ENCODE peak calls at places on chromosomes 13 and 19, in six cellular contexts. One of them, this sample, is unnamed.

GRCh38 chr13:108525867-108526266 is 103.5 kb upstream of the MYO16 start:
- DNase-seq in H1: no peak
- DNase-seq in mesenchymal stem cell: no peak
- DNase-seq in neuronal stem cell: no peak
- DNase-seq in IMR-90: no peak
- DNase-seq in trophoblast cell: no peak
- DNase-seq in this sample: no peak

GRCh38 chr19:14435320-14436050 is 2.4 kb downstream of the PKN1 start:
- DNase-seq in H1: no peak
- DNase-seq in mesenchymal stem cell: no peak
- DNase-seq in neuronal stem cell: no peak
- DNase-seq in IMR-90: no peak
- DNase-seq in trophoblast cell: no peak
- DNase-seq in this sample: no peak

GRCh38 chr13:113542751-113543424 is 41.7 kb upstream of the TFDP1 start:
- DNase-seq in H1: no peak
- DNase-seq in mesenchymal stem cell: no peak
- DNase-seq in neuronal stem cell: no peak
- DNase-seq in IMR-90: no peak
- DNase-seq in trophoblast cell: no peak
- DNase-seq in this sample: peak

GRCh38 chr19:10946964-10947657 is 13.7 kb upstream of the SMARCA4 start:
- DNase-seq in H1: no peak
- DNase-seq in mesenchymal stem cell: peak
- DNase-seq in neuronal stem cell: no peak
- DNase-seq in IMR-90: peak
- DNase-seq in trophoblast cell: peak
- DNase-seq in this sample: no peak

GRCh38 chr13:79867248-79867647 is 386.3 kb downstream of the NDFIP2 start:
- DNase-seq in H1: no peak
- DNase-seq in mesenchymal stem cell: peak
- DNase-seq in neuronal stem cell: no peak
- DNase-seq in IMR-90: peak
- DNase-seq in trophoblast cell: no peak
- DNase-seq in this sample: no peak

GRCh38 chr19:57075801-57076492 is 43.8 kb upstream of the USP29 start:
- DNase-seq in H1: no peak
- DNase-seq in mesenchymal stem cell: no peak
- DNase-seq in neuronal stem cell: no peak
- DNase-seq in IMR-90: no peak
- DNase-seq in trophoblast cell: no peak
- DNase-seq in this sample: no peak

GRCh38 chr13:112938680-112939079 is 30.3 kb upstream of the MCF2L start:
- DNase-seq in H1: no peak
- DNase-seq in mesenchymal stem cell: no peak
- DNase-seq in neuronal stem cell: no peak
- DNase-seq in IMR-90: no peak
- DNase-seq in trophoblast cell: no peak
- DNase-seq in this sample: no peak

GRCh38 chr13:50236898-50237318 is 221.7 kb downstream of the KCNRG start:
- DNase-seq in H1: no peak
- DNase-seq in mesenchymal stem cell: no peak
- DNase-seq in neuronal stem cell: no peak
- DNase-seq in IMR-90: peak
- DNase-seq in trophoblast cell: no peak
- DNase-seq in this sample: no peak

GRCh38 chr19:37698216-37698615 is 21.3 kb downstream of the ZNF607 start:
- DNase-seq in H1: no peak
- DNase-seq in mesenchymal stem cell: no peak
- DNase-seq in neuronal stem cell: no peak
- DNase-seq in IMR-90: no peak
- DNase-seq in trophoblast cell: peak
- DNase-seq in this sample: no peak

GRCh38 chr19:10339380-10339960 is at the start of gene ICAM3:
- DNase-seq in H1: no peak
- DNase-seq in mesenchymal stem cell: no peak
- DNase-seq in neuronal stem cell: no peak
- DNase-seq in IMR-90: no peak
- DNase-seq in trophoblast cell: no peak
- DNase-seq in this sample: peak

GRCh38 chr19:19636573-19636972 is 6.9 kb downstream of the GMIP start:
- DNase-seq in H1: no peak
- DNase-seq in mesenchymal stem cell: no peak
- DNase-seq in neuronal stem cell: no peak
- DNase-seq in IMR-90: no peak
- DNase-seq in trophoblast cell: no peak
- DNase-seq in this sample: no peak

GRCh38 chr19:43651758-43652545 is 12.3 kb upstream of the CADM4 start:
- DNase-seq in H1: no peak
- DNase-seq in mesenchymal stem cell: peak
- DNase-seq in neuronal stem cell: no peak
- DNase-seq in IMR-90: peak
- DNase-seq in trophoblast cell: peak
- DNase-seq in this sample: peak

GRCh38 chr19:45878043-45878794 is 7.7 kb downstream of the IRF2BP1 start:
- DNase-seq in H1: no peak
- DNase-seq in mesenchymal stem cell: no peak
- DNase-seq in neuronal stem cell: no peak
- DNase-seq in IMR-90: no peak
- DNase-seq in trophoblast cell: no peak
- DNase-seq in this sample: no peak

GRCh38 chr13:44780586-44781280 is 204.6 kb upstream of the TSC22D1 start:
- DNase-seq in H1: no peak
- DNase-seq in mesenchymal stem cell: no peak
- DNase-seq in neuronal stem cell: no peak
- DNase-seq in IMR-90: no peak
- DNase-seq in trophoblast cell: no peak
- DNase-seq in this sample: no peak

GRCh38 chr19:39398297-39398864 is 7.2 kb downstream of the MED29 start:
- DNase-seq in H1: no peak
- DNase-seq in mesenchymal stem cell: peak
- DNase-seq in neuronal stem cell: no peak
- DNase-seq in IMR-90: peak
- DNase-seq in trophoblast cell: peak
- DNase-seq in this sample: no peak

GRCh38 chr19:44722131-44723121 is 23.5 kb downstream of the CEACAM16 start:
- DNase-seq in H1: no peak
- DNase-seq in mesenchymal stem cell: no peak
- DNase-seq in neuronal stem cell: no peak
- DNase-seq in IMR-90: no peak
- DNase-seq in trophoblast cell: peak
- DNase-seq in this sample: no peak

GRCh38 chr19:1690570-1691307 is 38.3 kb upstream of the TCF3 start:
- DNase-seq in H1: peak
- DNase-seq in mesenchymal stem cell: peak
- DNase-seq in neuronal stem cell: peak
- DNase-seq in IMR-90: no peak
- DNase-seq in trophoblast cell: no peak
- DNase-seq in this sample: peak

GRCh38 chr13:95267662-95268369 is 33.4 kb downstream of the ABCC4 start:
- DNase-seq in H1: no peak
- DNase-seq in mesenchymal stem cell: peak
- DNase-seq in neuronal stem cell: no peak
- DNase-seq in IMR-90: peak
- DNase-seq in trophoblast cell: no peak
- DNase-seq in this sample: no peak

GRCh38 chr13:109862627-109863026 is 76.2 kb upstream of the IRS2 start:
- DNase-seq in H1: no peak
- DNase-seq in mesenchymal stem cell: peak
- DNase-seq in neuronal stem cell: no peak
- DNase-seq in IMR-90: peak
- DNase-seq in trophoblast cell: peak
- DNase-seq in this sample: no peak

GRCh38 chr19:4602915-4603314 is 36.4 kb upstream of the TNFAIP8L1 start:
- DNase-seq in H1: no peak
- DNase-seq in mesenchymal stem cell: no peak
- DNase-seq in neuronal stem cell: no peak
- DNase-seq in IMR-90: no peak
- DNase-seq in trophoblast cell: no peak
- DNase-seq in this sample: no peak
- H3K27ac ChIP-seq in H1: no peak
- H3K27ac ChIP-seq in mesenchymal stem cell: no peak
- H3K27ac ChIP-seq in neuronal stem cell: no peak
- H3K27ac ChIP-seq in IMR-90: no peak
- H3K27ac ChIP-seq in trophoblast cell: no peak
- H3K27ac ChIP-seq in this sample: no peak

DNA sequence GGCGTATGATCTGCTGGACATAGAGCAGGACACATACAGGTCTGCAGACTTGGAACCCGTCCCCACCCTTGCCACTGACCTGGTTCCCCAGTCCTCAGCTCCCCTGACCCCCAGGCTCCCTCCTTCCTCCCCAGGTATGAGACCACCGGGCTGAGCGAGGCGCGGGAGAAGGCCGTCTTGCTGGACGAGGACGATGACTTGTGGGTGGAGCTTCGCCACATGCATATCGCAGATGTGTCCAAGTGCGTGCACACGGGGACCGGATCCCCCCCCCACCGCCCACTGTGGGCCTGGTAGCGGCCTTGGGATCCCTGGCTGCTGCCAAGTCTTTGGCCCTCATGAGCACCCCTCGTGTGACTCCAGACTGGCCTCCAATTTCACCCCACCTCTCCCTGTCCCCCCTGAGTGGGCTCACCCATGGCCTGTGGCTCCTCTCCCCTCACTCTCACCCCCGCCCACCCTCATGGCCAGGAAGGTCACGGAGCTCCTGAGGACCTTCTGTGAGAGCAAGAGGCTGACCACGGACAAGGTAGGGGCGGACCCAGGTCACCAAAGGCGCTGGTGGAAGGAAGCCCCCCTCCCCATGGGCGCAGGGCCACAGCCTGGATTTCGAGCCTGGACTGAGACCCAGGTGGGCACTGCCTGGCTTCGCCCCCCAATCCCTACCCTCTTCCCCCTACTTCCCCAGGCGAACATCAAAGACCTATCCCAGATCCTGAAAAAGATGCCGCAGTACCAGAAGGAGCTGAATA is 5.6 kb downstream of the STXBP2 start:
- DNase-seq in H1: no peak
- DNase-seq in mesenchymal stem cell: no peak
- DNase-seq in neuronal stem cell: no peak
- DNase-seq in IMR-90: no peak
- DNase-seq in trophoblast cell: no peak
- DNase-seq in this sample: no peak
- H3K14ac ChIP-seq in H1: no peak
- H3K14ac ChIP-seq in mesenchymal stem cell: no peak
- H3K14ac ChIP-seq in neuronal stem cell: peak
- H3K14ac ChIP-seq in IMR-90: no peak
- H3K14ac ChIP-seq in trophoblast cell: no peak
- H3K14ac ChIP-seq in this sample: no peak

GRCh38 chr19:34176581-34176980 is 4.3 kb downstream of the LSM14A start:
- DNase-seq in H1: no peak
- DNase-seq in mesenchymal stem cell: no peak
- DNase-seq in neuronal stem cell: no peak
- DNase-seq in IMR-90: no peak
- DNase-seq in trophoblast cell: no peak
- DNase-seq in this sample: no peak

GRCh38 chr19:34171539-34171876 is 796 bp upstream of the LSM14A start:
- DNase-seq in H1: no peak
- DNase-seq in mesenchymal stem cell: peak
- DNase-seq in neuronal stem cell: no peak
- DNase-seq in IMR-90: peak
- DNase-seq in trophoblast cell: peak
- DNase-seq in this sample: no peak

GRCh38 chr19:34173145-34173956 is 1.0 kb downstream of the LSM14A start:
- DNase-seq in H1: peak
- DNase-seq in mesenchymal stem cell: peak
- DNase-seq in neuronal stem cell: peak
- DNase-seq in IMR-90: peak
- DNase-seq in trophoblast cell: peak
- DNase-seq in this sample: peak

GRCh38 chr19:34172661-34173144 is 399 bp downstream of the LSM14A start:
- DNase-seq in H1: peak
- DNase-seq in mesenchymal stem cell: no peak
- DNase-seq in neuronal stem cell: no peak
- DNase-seq in IMR-90: no peak
- DNase-seq in trophoblast cell: no peak
- DNase-seq in this sample: no peak

DNA sequence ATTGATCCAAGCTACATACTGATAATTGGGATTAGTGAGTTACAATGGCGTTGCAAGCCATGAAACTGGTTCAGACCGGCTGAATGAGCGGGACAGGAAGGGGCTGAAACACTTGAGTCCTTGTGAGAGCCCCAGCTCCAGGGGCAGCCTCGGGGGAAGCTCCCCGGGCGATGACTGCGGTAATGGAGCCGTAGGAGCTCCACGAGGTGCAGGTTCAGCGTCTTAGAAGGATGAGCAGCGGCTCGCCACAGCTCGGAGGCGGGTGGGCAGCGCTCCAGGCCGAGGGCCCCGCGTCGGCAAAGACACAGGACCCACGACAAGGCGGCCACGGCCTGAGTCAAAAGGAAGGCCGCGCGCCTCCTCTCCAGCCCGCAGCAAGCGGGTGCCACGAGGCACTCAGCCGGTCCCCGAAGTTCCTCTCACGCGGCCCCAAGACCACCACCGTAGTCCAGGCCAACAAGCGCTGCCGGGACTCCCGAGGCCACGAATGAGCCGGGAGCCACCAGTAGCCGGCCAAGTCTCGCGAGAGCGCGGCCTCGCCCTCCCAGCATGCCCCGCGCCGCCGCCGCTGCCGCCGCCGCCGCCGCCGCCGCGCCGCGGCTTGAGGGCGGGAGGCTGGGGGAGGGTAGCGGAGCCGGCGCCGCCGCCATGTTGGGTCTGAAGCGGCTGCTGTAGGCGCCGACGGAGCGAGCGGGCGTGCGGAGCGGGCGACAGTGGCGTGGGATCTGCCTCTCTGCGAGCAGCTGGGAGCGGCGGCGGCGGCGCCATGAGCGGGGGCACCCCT is at the start of gene LSM14A:
- DNase-seq in H1: peak
- DNase-seq in mesenchymal stem cell: peak
- DNase-seq in neuronal stem cell: peak
- DNase-seq in IMR-90: peak
- DNase-seq in trophoblast cell: peak
- DNase-seq in this sample: peak
- H4K8ac ChIP-seq in H1: peak
- H4K8ac ChIP-seq in mesenchymal stem cell: peak
- H4K8ac ChIP-seq in neuronal stem cell: peak
- H4K8ac ChIP-seq in IMR-90: peak
- H4K8ac ChIP-seq in trophoblast cell: peak
- H4K8ac ChIP-seq in this sample: no peak

DNA sequence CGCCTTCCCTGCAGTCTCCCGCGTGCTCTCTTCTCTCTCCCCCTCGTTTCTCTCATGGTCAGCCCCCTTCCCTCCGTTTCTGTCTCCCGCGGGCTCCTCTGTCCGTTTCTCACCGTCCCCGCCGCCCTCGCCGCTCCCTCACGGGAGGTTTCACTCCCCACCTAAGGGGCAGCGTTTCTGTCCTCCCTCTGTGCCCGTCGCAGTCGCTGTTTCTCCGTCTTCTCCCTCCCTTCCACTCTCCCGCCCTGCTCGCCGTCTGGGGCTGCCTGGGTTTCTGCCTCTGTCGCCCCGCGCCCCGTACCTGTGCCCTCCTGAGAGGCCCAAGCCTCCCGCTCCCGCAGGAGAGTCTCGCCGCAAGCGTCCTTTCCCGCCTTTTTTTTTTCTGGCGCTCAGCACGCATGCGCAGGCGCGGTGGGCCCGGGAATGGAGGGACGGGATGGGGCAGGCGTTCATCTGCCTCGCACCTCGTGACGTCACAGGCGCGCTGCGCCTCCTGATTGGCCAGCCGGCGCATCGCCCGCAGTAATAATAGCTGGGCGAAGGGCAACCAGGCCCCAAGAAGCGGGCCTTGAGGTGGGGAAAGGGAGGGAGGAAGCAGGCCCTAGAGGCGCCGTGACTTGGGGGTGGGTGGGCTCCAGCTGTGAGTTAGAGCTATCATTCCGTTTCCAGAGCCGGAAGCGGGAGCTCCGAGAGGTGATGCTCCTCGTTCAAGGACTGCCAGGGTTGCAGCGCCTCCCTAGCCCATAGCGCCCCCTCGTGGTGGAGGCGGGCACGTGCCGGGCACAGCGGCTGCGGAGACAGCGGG is 15.4 kb downstream of the SSC5D start:
- DNase-seq in H1: peak
- DNase-seq in mesenchymal stem cell: peak
- DNase-seq in neuronal stem cell: peak
- DNase-seq in IMR-90: peak
- DNase-seq in trophoblast cell: peak
- DNase-seq in this sample: peak
- H3K27ac ChIP-seq in H1: no peak
- H3K27ac ChIP-seq in mesenchymal stem cell: peak
- H3K27ac ChIP-seq in neuronal stem cell: no peak
- H3K27ac ChIP-seq in IMR-90: peak
- H3K27ac ChIP-seq in trophoblast cell: no peak
- H3K27ac ChIP-seq in this sample: no peak